ENCODE peak calls at places on chromosome 6, in four cellular contexts. L is left ventricle myocardium inferior, Y is aorta, G is psoas muscle. B is an unnamed sample.

GRCh38 chr6:85126448-85127178 is 323.3 kb upstream of the NT5E start:
- DNase-seq in L (peak; percentile 27), Y (peak; percentile 47), G (peak; percentile 18), B (peak; percentile 32)

GRCh38 chr6:160464744-160465143 is 116.6 kb downstream of the SLC22A3 start:
- DNase-seq in Y (no peak), G (no peak), L (no peak), B (no peak)

GRCh38 chr6:25700841-25701240 is 48.8 kb downstream of the SCGN start:
- DNase-seq in Y (no peak), G (no peak), L (no peak), B (no peak)

GRCh38 chr6:28922841-28923317 is 906 bp downstream of the TRIM27 start:
- DNase-seq in G (no peak), L (peak; percentile 47), Y (no peak), B (no peak)

GRCh38 chr6:106658469-106658868 is 29.1 kb downstream of the QRSL1 start:
- DNase-seq in G (no peak), L (no peak), Y (no peak), B (no peak)

GRCh38 chr6:153814136-153814535 is 224.9 kb upstream of the OPRM1 start:
- DNase-seq in L (no peak), G (no peak), Y (no peak), B (no peak)

GRCh38 chr6:97497713-97498331 is 214.8 kb upstream of the MMS22L start:
- DNase-seq in Y (peak; percentile 58), G (peak; percentile 48), L (peak; percentile 53), B (peak; percentile 59)

GRCh38 chr6:44462797-44463770 is 75.6 kb downstream of the CDC5L start:
- DNase-seq in G (no peak), L (no peak), Y (no peak), B (no peak)

GRCh38 chr6:38012573-38012972 is 193.0 kb downstream of the ZFAND3 start:
- DNase-seq in Y (no peak), G (no peak), L (no peak), B (no peak)

GRCh38 chr6:73923899-73924485 is 228.0 kb downstream of the CD109 start:
- DNase-seq in G (no peak), Y (no peak), L (no peak), B (no peak)

GRCh38 chr6:98840385-98840784 is 6.0 kb downstream of the POU3F2 start:
- DNase-seq in L (no peak), G (no peak), Y (no peak), B (no peak)

GRCh38 chr6:130676077-130676772 is 151.0 kb upstream of the SMLR1 start:
- DNase-seq in L (no peak), Y (no peak), G (no peak), B (no peak)

GRCh38 chr6:154689654-154690053 is 43.6 kb upstream of the SCAF8 start:
- DNase-seq in Y (no peak), G (no peak), L (no peak), B (no peak)

GRCh38 chr6:118324081-118324480 is 224.0 kb upstream of the PLN start:
- DNase-seq in L (no peak), Y (no peak), G (no peak), B (no peak)

GRCh38 chr6:118317581-118318563 is 230.2 kb upstream of the PLN start:
- DNase-seq in G (no peak), Y (no peak), L (no peak), B (no peak)

GRCh38 chr6:118318648-118319047 is 229.4 kb upstream of the PLN start:
- DNase-seq in Y (no peak), G (no peak), L (no peak), B (no peak)

GRCh38 chr6:118319890-118320289 is 228.2 kb upstream of the PLN start:
- DNase-seq in L (no peak), Y (no peak), G (no peak), B (peak; percentile 53)

GRCh38 chr6:118320652-118321051 is 227.4 kb upstream of the PLN start:
- DNase-seq in G (no peak), Y (no peak), L (no peak), B (no peak)
- H3K27ac ChIP-seq in G (no peak overlapping the region), Y (peak overlapping the region; percentile 55), L (peak overlapping the region; percentile 80), B (no peak overlapping the region)

DNA sequence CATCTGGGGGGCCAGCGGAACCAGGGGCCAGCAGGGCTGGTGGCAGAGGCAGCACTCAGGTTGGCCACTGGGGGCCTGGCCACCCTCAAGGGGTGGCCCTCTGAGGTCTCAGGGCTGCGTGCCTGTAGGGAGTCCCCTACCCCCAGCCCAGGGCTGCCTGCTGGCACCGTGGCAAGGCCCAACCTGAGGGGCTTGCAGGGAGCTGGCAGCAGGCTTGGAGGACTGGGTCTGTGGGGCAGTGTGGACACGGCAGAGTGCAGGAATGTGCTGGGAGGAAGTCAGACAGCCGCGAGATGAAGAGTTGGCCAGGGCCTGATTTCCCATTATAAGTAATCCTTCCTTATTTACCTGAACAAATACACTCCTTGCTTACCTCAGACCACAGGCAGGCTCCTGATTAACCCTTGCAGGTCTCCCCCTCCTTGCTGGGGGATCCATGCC is at the start of gene SPDEF:
- DNase-seq in L (no peak), Y (no peak), G (no peak), B (no peak)
- H3K27ac ChIP-seq in L (no peak within 1 kb of the TSS), Y (no peak within 1 kb of the TSS), G (no peak within 1 kb of the TSS), B (no peak within 1 kb of the TSS)

DNA sequence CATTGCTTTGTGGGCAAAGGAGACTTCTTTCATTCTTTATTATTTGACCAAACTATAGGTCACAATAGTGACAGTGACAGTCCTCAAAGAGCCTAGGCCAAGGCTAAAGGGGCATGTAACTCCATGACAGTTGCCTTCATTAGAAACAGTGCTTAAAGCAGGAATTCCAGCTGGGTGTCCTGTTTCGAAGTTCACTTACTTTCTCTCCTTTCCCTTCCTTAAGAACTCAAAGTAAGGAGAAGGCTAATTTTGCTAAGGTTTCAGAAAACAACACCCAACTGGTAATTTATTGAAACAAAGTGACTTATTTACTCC is 48.1 kb upstream of the HEY2 start:
- DNase-seq in G (no peak), L (no peak), Y (no peak), B (no peak)
- H3K27ac ChIP-seq in G (no peak overlapping the region), L (no peak overlapping the region), Y (no peak overlapping the region), B (peak overlapping the region; percentile 82)

DNA sequence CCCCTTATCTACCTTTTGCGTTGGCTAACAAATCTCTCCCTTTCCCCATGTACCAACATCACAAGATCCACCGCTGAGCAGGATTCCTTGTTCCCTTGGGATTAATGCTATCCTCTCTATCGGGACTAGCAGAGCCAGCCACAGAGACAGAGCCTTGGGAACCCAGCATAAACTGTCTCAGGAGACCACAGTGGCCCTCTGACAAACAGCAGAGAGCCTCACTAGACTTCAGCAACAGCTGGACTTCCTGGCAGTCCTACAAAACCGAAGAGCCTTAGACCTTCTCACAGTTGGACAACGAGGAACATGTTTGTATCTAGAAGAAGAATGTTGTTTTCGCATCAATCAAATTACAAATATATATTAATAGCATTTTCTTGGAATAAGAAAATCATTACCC is 39.6 kb upstream of the POU5F1 start:
- DNase-seq in L (no peak), G (no peak), Y (no peak), B (no peak)
- H3K27ac ChIP-seq in L (peak overlapping the region; percentile 38), G (no peak overlapping the region), Y (peak overlapping the region; percentile 44), B (no peak overlapping the region)

GRCh38 chr6:150201791-150202329 is 59.0 kb downstream of the PPP1R14C start:
- DNase-seq in L (no peak), Y (no peak), G (no peak), B (no peak)
- H3K27ac ChIP-seq in L (no peak overlapping the region), Y (no peak overlapping the region), G (no peak overlapping the region), B (no peak overlapping the region)

GRCh38 chr6:8102122-8102958 is at the start of gene EEF1E1:
- DNase-seq in G (peak; percentile 91), L (peak; percentile 93), Y (peak; percentile 95), B (peak; percentile 96)

GRCh38 chr6:8103726-8104125 is 1.4 kb upstream of the EEF1E1 start:
- DNase-seq in G (no peak), L (no peak), Y (no peak), B (no peak)

GRCh38 chr6:8100159-8100854 is 2.0 kb downstream of the EEF1E1 start:
- DNase-seq in G (no peak), L (no peak), Y (no peak), B (no peak)
- H3K27ac ChIP-seq in G (no peak overlapping the region), L (no peak overlapping the region), Y (no peak overlapping the region), B (no peak overlapping the region)

GRCh38 chr6:43097098-43097489 is 21.0 kb downstream of the PTK7 start:
- DNase-seq in G (no peak), L (no peak), Y (no peak), B (no peak)

GRCh38 chr6:43093361-43094289 is 17.5 kb downstream of the PTK7 start:
- DNase-seq in G (no peak), Y (no peak), L (no peak), B (no peak)

GRCh38 chr6:43096451-43097097 is 20.5 kb downstream of the PTK7 start:
- DNase-seq in L (no peak), Y (peak; percentile 61), G (no peak), B (no peak)

GRCh38 chr6:43097502-43097901 is 21.4 kb downstream of the PTK7 start:
- DNase-seq in L (no peak), Y (no peak), G (no peak), B (no peak)

DNA sequence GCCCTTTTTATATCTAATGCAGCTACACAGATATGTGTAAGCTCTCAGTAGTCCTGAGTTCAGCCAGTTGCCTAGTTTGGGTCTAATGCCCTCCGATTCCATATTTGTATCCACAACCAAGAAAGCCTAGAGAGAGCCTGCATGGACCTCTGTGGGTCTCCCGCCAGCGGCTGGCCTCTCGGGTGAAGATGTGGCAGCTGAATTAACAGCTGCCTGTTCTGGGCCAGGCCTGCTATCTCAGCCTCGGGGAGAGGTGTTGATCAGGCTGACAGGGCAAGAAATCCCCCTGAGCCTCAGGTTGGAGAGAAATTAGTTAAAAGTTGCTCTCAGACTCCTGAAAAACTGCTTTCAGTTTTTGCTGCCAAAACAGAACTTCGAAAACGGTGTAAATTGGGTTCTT is 19.8 kb downstream of the PTK7 start:
- DNase-seq in Y (no peak), L (no peak), G (no peak), B (no peak)
- H3K27ac ChIP-seq in Y (no peak overlapping the region), L (no peak overlapping the region), G (no peak overlapping the region), B (no peak overlapping the region)

GRCh38 chr6:86856937-86857563 is 80.3 kb upstream of the HTR1E start:
- DNase-seq in G (no peak), Y (no peak), L (no peak), B (peak; percentile 48)
- H3K27ac ChIP-seq in G (no peak overlapping the region), Y (no peak overlapping the region), L (no peak overlapping the region), B (no peak overlapping the region)

B was measured in dorsolateral prefrontal cortex.